ENCODE peak calls at places on chromosomes 13 and 19, in nine cellular contexts. Z, K, Y, B, O, Q, V, I and C are unnamed samples.
A peak's percentile ranks its signal among the peaks of the same experiment; 100 is the strongest.

GRCh38 chr13:80900557-80900956 is 559.6 kb upstream of the SPRY2 start:
- DNase-seq in B (no peak), Q (no peak), K (no peak), Z (no peak), V (no peak), O (no peak), I (no peak), Y (no peak), C (no peak)

GRCh38 chr19:9205506-9206113 is 13.8 kb downstream of the OR7D4 start:
- DNase-seq in Z (peak; percentile 82), O (peak; percentile 70), I (peak; percentile 15), K (peak; percentile 50), V (peak; percentile 23), B (peak; percentile 21), Y (peak; percentile 53), Q (peak; percentile 51), C (peak; percentile 30)

GRCh38 chr13:70668983-70669382 is 560.7 kb upstream of the KLHL1 start:
- DNase-seq in Y (no peak), Q (no peak), V (no peak), K (no peak), I (no peak), Z (no peak), O (no peak), B (no peak), C (no peak)

GRCh38 chr19:6564393-6564792 is 26.6 kb downstream of the CD70 start:
- DNase-seq in O (peak; percentile 41), V (no peak), Z (no peak), Y (no peak), Q (no peak), K (no peak), I (no peak), B (no peak), C (no peak)

GRCh38 chr19:3319643-3320353 is 46.6 kb upstream of the NFIC start:
- DNase-seq in I (no peak), Z (peak; percentile 27), V (no peak), Y (no peak), O (peak; percentile 62), K (no peak), Q (no peak), B (no peak), C (no peak)

GRCh38 chr13:49953560-49953959 is 17.4 kb upstream of the SPRYD7 start:
- DNase-seq in K (no peak), O (no peak), I (no peak), B (no peak), Q (no peak), Y (no peak), V (no peak), Z (no peak), C (no peak)

GRCh38 chr19:8630796-8631424 is 477 bp downstream of the NFILZ start:
- DNase-seq in Z (no peak), Q (no peak), Y (no peak), I (no peak), B (no peak), O (no peak), V (no peak), K (no peak), C (no peak)

GRCh38 chr19:3983936-3984583 is 1.2 kb downstream of the EEF2 start:
- DNase-seq in B (peak; percentile 60), V (no peak), K (no peak), Z (no peak), Y (no peak), O (no peak), Q (peak; percentile 35), I (no peak), C (no peak)

GRCh38 chr13:44236370-44236769 is 137.3 kb upstream of the SERP2 start:
- DNase-seq in I (no peak), B (no peak), Y (no peak), O (no peak), Q (no peak), K (no peak), V (no peak), Z (no peak), C (no peak)

GRCh38 chr19:21468791-21469190 is 36.6 kb upstream of the ZNF429 start:
- DNase-seq in I (no peak), Q (no peak), Z (no peak), B (no peak), K (peak; percentile 15), V (no peak), Y (no peak), O (no peak), C (no peak)

GRCh38 chr13:45446181-45446580 is 18.6 kb upstream of the COG3 start:
- DNase-seq in Q (no peak), V (no peak), O (peak; percentile 15), B (no peak), Y (no peak), I (peak; percentile 44), K (no peak), Z (no peak), C (no peak)

GRCh38 chr13:40206241-40207109 is 460.0 kb downstream of the FOXO1 start:
- DNase-seq in Z (no peak), V (no peak), I (no peak), B (peak; percentile 25), K (no peak), Y (no peak), Q (peak; percentile 23), O (no peak), C (no peak)

GRCh38 chr13:30463820-30464495 is 1.8 kb downstream of the HMGB1 start:
- DNase-seq in O (peak; percentile 56), V (peak; percentile 24), Z (peak; percentile 70), B (peak; percentile 35), Y (peak; percentile 48), Q (peak; percentile 72), K (peak; percentile 56), I (peak; percentile 29), C (peak; percentile 43)